ENCODE peak calls at places on chromosomes 6 and 20, in six cellular contexts. One of them, this sample, is unnamed.
A peak's percentile ranks its signal among the peaks of the same experiment; 100 is the strongest.

GRCh38 chr6:43951063-43951755 is 176.0 kb downstream of the MRPL14 start:
- DNase-seq in foreskin fibroblast: peak; percentile 83
- DNase-seq in vagina: peak; percentile 79
- DNase-seq in lower leg skin: peak; percentile 84
- DNase-seq in astrocyte of the spinal cord: no peak
- DNase-seq in kidney epithelial cell: no peak
- DNase-seq in this sample: no peak

GRCh38 chr20:40710608-40711007 is 21.6 kb upstream of the MAFB start:
- DNase-seq in foreskin fibroblast: no peak
- DNase-seq in vagina: no peak
- DNase-seq in lower leg skin: peak; percentile 54
- DNase-seq in astrocyte of the spinal cord: no peak
- DNase-seq in kidney epithelial cell: no peak
- DNase-seq in this sample: no peak

GRCh38 chr6:21594427-21595264 is 1.1 kb downstream of the SOX4 start:
- DNase-seq in foreskin fibroblast: peak; percentile 84
- DNase-seq in vagina: peak; percentile 90
- DNase-seq in lower leg skin: peak; percentile 90
- DNase-seq in astrocyte of the spinal cord: peak; percentile 77
- DNase-seq in kidney epithelial cell: no peak
- DNase-seq in this sample: peak; percentile 9

GRCh38 chr6:163302747-163303146 is 111.8 kb upstream of the QKI start:
- DNase-seq in foreskin fibroblast: no peak
- DNase-seq in vagina: no peak
- DNase-seq in lower leg skin: no peak
- DNase-seq in astrocyte of the spinal cord: no peak
- DNase-seq in kidney epithelial cell: no peak
- DNase-seq in this sample: no peak

GRCh38 chr6:137677714-137678113 is 183.5 kb upstream of the OLIG3 start:
- DNase-seq in foreskin fibroblast: no peak
- DNase-seq in vagina: no peak
- DNase-seq in lower leg skin: no peak
- DNase-seq in astrocyte of the spinal cord: no peak
- DNase-seq in kidney epithelial cell: no peak
- DNase-seq in this sample: no peak

GRCh38 chr20:34522969-34523871 is 7.0 kb downstream of the DYNLRB1 start:
- DNase-seq in foreskin fibroblast: peak; percentile 74
- DNase-seq in vagina: peak; percentile 81
- DNase-seq in lower leg skin: peak; percentile 89
- DNase-seq in astrocyte of the spinal cord: peak; percentile 64
- DNase-seq in kidney epithelial cell: no peak
- DNase-seq in this sample: no peak

GRCh38 chr6:116176596-116176995 is 50.7 kb upstream of the COL10A1 start:
- DNase-seq in foreskin fibroblast: no peak
- DNase-seq in vagina: no peak
- DNase-seq in lower leg skin: no peak
- DNase-seq in astrocyte of the spinal cord: no peak
- DNase-seq in kidney epithelial cell: no peak
- DNase-seq in this sample: no peak

GRCh38 chr6:45965787-45966186 is 49.9 kb downstream of the CLIC5 start:
- DNase-seq in foreskin fibroblast: peak; percentile 18
- DNase-seq in vagina: no peak
- DNase-seq in lower leg skin: no peak
- DNase-seq in astrocyte of the spinal cord: peak; percentile 60
- DNase-seq in kidney epithelial cell: no peak
- DNase-seq in this sample: no peak

GRCh38 chr6:20922743-20923142 is 388.5 kb downstream of the CDKAL1 start:
- DNase-seq in foreskin fibroblast: peak; percentile 8
- DNase-seq in vagina: no peak
- DNase-seq in lower leg skin: no peak
- DNase-seq in astrocyte of the spinal cord: no peak
- DNase-seq in kidney epithelial cell: no peak
- DNase-seq in this sample: no peak

GRCh38 chr6:29757282-29757681 is 34.0 kb downstream of the HLA-F start:
- DNase-seq in foreskin fibroblast: no peak
- DNase-seq in vagina: no peak
- DNase-seq in lower leg skin: no peak
- DNase-seq in astrocyte of the spinal cord: no peak
- DNase-seq in kidney epithelial cell: no peak
- DNase-seq in this sample: no peak

GRCh38 chr20:25247100-25247665 is 702 bp upstream of the PYGB start:
- DNase-seq in foreskin fibroblast: peak; percentile 88
- DNase-seq in vagina: no peak
- DNase-seq in lower leg skin: peak; percentile 93
- DNase-seq in astrocyte of the spinal cord: peak; percentile 74
- DNase-seq in kidney epithelial cell: no peak
- DNase-seq in this sample: no peak

GRCh38 chr6:30847971-30848441 is 36.3 kb upstream of the DDR1 start:
- DNase-seq in foreskin fibroblast: no peak
- DNase-seq in vagina: no peak
- DNase-seq in lower leg skin: peak; percentile 76
- DNase-seq in astrocyte of the spinal cord: no peak
- DNase-seq in kidney epithelial cell: no peak
- DNase-seq in this sample: no peak

GRCh38 chr20:48957053-48957481 is 35.6 kb downstream of the ARFGEF2 start:
- DNase-seq in foreskin fibroblast: peak; percentile 14
- DNase-seq in vagina: no peak
- DNase-seq in lower leg skin: no peak
- DNase-seq in astrocyte of the spinal cord: no peak
- DNase-seq in kidney epithelial cell: no peak
- DNase-seq in this sample: no peak

GRCh38 chr6:134162932-134163331 is 110.5 kb upstream of the SLC2A12 start:
- DNase-seq in foreskin fibroblast: no peak
- DNase-seq in vagina: peak; percentile 70
- DNase-seq in lower leg skin: no peak
- DNase-seq in astrocyte of the spinal cord: no peak
- DNase-seq in kidney epithelial cell: no peak
- DNase-seq in this sample: no peak

GRCh38 chr6:73667798-73668197 is 14.0 kb upstream of the SLC17A5 start:
- DNase-seq in foreskin fibroblast: no peak
- DNase-seq in vagina: no peak
- DNase-seq in lower leg skin: no peak
- DNase-seq in astrocyte of the spinal cord: no peak
- DNase-seq in kidney epithelial cell: no peak
- DNase-seq in this sample: no peak

GRCh38 chr6:43809417-43810305 is 39.6 kb downstream of the VEGFA start:
- DNase-seq in foreskin fibroblast: peak; percentile 73
- DNase-seq in vagina: no peak
- DNase-seq in lower leg skin: no peak
- DNase-seq in astrocyte of the spinal cord: peak; percentile 63
- DNase-seq in kidney epithelial cell: peak; percentile 59
- DNase-seq in this sample: no peak

GRCh38 chr6:170162011-170162770 is 128.7 kb downstream of the DLL1 start:
- DNase-seq in foreskin fibroblast: no peak
- DNase-seq in vagina: no peak
- DNase-seq in lower leg skin: no peak
- DNase-seq in astrocyte of the spinal cord: no peak
- DNase-seq in kidney epithelial cell: no peak
- DNase-seq in this sample: no peak

GRCh38 chr20:9241232-9241692 is 172.4 kb downstream of the PLCB4 start:
- DNase-seq in foreskin fibroblast: peak; percentile 64
- DNase-seq in vagina: no peak
- DNase-seq in lower leg skin: no peak
- DNase-seq in astrocyte of the spinal cord: peak; percentile 90
- DNase-seq in kidney epithelial cell: peak; percentile 63
- DNase-seq in this sample: no peak

GRCh38 chr20:35657271-35657670 is 7.4 kb downstream of the CPNE1 start:
- DNase-seq in foreskin fibroblast: no peak
- DNase-seq in vagina: no peak
- DNase-seq in lower leg skin: no peak
- DNase-seq in astrocyte of the spinal cord: no peak
- DNase-seq in kidney epithelial cell: no peak
- DNase-seq in this sample: no peak

GRCh38 chr6:85428486-85428885 is 21.4 kb upstream of the NT5E start:
- DNase-seq in foreskin fibroblast: peak; percentile 30
- DNase-seq in vagina: no peak
- DNase-seq in lower leg skin: no peak
- DNase-seq in astrocyte of the spinal cord: no peak
- DNase-seq in kidney epithelial cell: no peak
- DNase-seq in this sample: no peak

GRCh38 chr6:94510877-94511276 is 1066.5 kb upstream of the MANEA start:
- DNase-seq in foreskin fibroblast: no peak
- DNase-seq in vagina: no peak
- DNase-seq in lower leg skin: no peak
- DNase-seq in astrocyte of the spinal cord: no peak
- DNase-seq in kidney epithelial cell: no peak
- DNase-seq in this sample: no peak

GRCh38 chr6:63941747-63942470 is 306.3 kb downstream of the PHF3 start:
- DNase-seq in foreskin fibroblast: no peak
- DNase-seq in vagina: no peak
- DNase-seq in lower leg skin: no peak
- DNase-seq in astrocyte of the spinal cord: no peak
- DNase-seq in kidney epithelial cell: no peak
- DNase-seq in this sample: no peak

GRCh38 chr6:30006170-30007131 is 54.6 kb upstream of the POLR1H start:
- DNase-seq in foreskin fibroblast: peak; percentile 36
- DNase-seq in vagina: no peak
- DNase-seq in lower leg skin: peak; percentile 90
- DNase-seq in astrocyte of the spinal cord: no peak
- DNase-seq in kidney epithelial cell: no peak
- DNase-seq in this sample: peak; percentile 9

GRCh38 chr20:63500902-63501817 is 2.3 kb upstream of the EEF1A2 start:
- DNase-seq in foreskin fibroblast: no peak
- DNase-seq in vagina: no peak
- DNase-seq in lower leg skin: no peak
- DNase-seq in astrocyte of the spinal cord: no peak
- DNase-seq in kidney epithelial cell: no peak
- DNase-seq in this sample: no peak

GRCh38 chr20:969868-970267 is 32.2 kb downstream of the RSPO4 start:
- DNase-seq in foreskin fibroblast: no peak
- DNase-seq in vagina: no peak
- DNase-seq in lower leg skin: no peak
- DNase-seq in astrocyte of the spinal cord: no peak
- DNase-seq in kidney epithelial cell: no peak
- DNase-seq in this sample: no peak

GRCh38 chr20:25196701-25197120 is 1.2 kb downstream of the ENTPD6 start:
- DNase-seq in foreskin fibroblast: no peak
- DNase-seq in vagina: no peak
- DNase-seq in lower leg skin: peak; percentile 85
- DNase-seq in astrocyte of the spinal cord: peak; percentile 7
- DNase-seq in kidney epithelial cell: no peak
- DNase-seq in this sample: no peak

DNA sequence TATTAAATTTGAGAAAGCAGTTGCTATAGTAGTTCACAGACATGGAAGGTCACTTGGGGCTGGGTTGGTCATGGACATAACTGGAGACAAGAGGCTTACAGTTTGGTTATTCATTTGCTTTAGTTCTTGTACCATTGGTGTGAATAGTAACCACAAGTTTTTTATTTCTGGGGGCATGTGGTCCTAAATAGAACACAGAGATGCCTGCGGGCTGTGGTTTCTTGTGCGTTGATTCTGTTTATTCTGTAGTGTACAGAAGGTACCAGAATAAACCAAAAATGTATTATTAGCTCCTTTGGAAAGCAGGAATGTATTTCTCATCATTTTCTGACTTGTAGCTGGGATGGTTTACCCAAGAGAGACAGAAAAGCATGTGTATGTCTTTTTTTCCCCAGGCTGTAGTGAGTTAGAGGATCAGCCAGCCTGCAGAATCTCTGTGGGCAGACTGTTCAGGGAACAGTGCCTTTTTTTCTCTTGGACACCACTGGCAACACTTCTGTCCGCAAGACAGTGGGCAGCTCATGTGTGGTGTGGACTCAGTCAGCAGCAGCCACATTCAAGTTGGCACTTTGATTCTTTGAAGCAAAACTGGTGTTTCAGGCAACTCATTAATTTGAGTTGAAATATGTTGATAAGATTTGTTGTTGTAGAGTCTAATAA is 122.1 kb downstream of the LRRC1 start:
- DNase-seq in foreskin fibroblast: no peak
- DNase-seq in vagina: no peak
- DNase-seq in lower leg skin: no peak
- DNase-seq in astrocyte of the spinal cord: no peak
- DNase-seq in kidney epithelial cell: no peak
- DNase-seq in this sample: no peak
- TF ChIP-seq CTCF in foreskin fibroblast: no peak
- TF ChIP-seq CTCF in vagina: no peak
- TF ChIP-seq CTCF in lower leg skin: no peak
- TF ChIP-seq CTCF in astrocyte of the spinal cord: no peak
- TF ChIP-seq CTCF in kidney epithelial cell: no peak
- TF ChIP-seq CTCF in this sample: no peak

GRCh38 chr20:50453533-50453932 is 56.6 kb upstream of the PTPN1 start:
- DNase-seq in foreskin fibroblast: no peak
- DNase-seq in vagina: no peak
- DNase-seq in lower leg skin: no peak
- DNase-seq in astrocyte of the spinal cord: no peak
- DNase-seq in kidney epithelial cell: no peak
- DNase-seq in this sample: no peak

GRCh38 chr20:50459124-50459918 is 50.9 kb upstream of the PTPN1 start:
- DNase-seq in foreskin fibroblast: no peak
- DNase-seq in vagina: no peak
- DNase-seq in lower leg skin: no peak
- DNase-seq in astrocyte of the spinal cord: no peak
- DNase-seq in kidney epithelial cell: no peak
- DNase-seq in this sample: no peak

GRCh38 chr20:50460115-50460607 is 50.0 kb upstream of the PTPN1 start:
- DNase-seq in foreskin fibroblast: no peak
- DNase-seq in vagina: no peak
- DNase-seq in lower leg skin: no peak
- DNase-seq in astrocyte of the spinal cord: no peak
- DNase-seq in kidney epithelial cell: no peak
- DNase-seq in this sample: no peak

GRCh38 chr20:50455656-50456451 is 54.3 kb upstream of the PTPN1 start:
- DNase-seq in foreskin fibroblast: no peak
- DNase-seq in vagina: no peak
- DNase-seq in lower leg skin: no peak
- DNase-seq in astrocyte of the spinal cord: no peak
- DNase-seq in kidney epithelial cell: no peak
- DNase-seq in this sample: no peak

GRCh38 chr20:50456452-50457324 is 53.5 kb upstream of the PTPN1 start:
- DNase-seq in foreskin fibroblast: no peak
- DNase-seq in vagina: no peak
- DNase-seq in lower leg skin: no peak
- DNase-seq in astrocyte of the spinal cord: no peak
- DNase-seq in kidney epithelial cell: no peak
- DNase-seq in this sample: no peak
- TF ChIP-seq CTCF in foreskin fibroblast: no peak
- TF ChIP-seq CTCF in vagina: no peak
- TF ChIP-seq CTCF in lower leg skin: no peak
- TF ChIP-seq CTCF in astrocyte of the spinal cord: peak; percentile 30
- TF ChIP-seq CTCF in kidney epithelial cell: no peak
- TF ChIP-seq CTCF in this sample: no peak

DNA sequence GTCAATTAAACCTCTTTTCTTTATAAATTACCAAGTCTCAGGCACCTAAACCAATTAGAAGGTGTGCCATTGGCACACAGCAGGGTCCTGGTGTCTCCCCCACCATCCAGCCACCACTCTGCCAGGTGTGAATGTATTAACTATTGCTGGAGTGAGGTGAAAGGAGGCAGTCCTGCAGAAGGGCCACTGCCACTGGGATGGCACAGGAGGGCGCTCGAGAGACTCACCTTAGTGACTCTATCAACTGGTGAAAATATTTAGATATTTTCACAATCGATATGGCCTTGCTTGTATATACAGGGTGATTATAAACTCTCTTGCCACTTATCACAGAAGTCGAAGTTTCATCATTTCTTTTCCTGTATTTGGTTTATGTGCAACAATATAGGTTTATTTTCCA is 145.6 kb upstream of the ESR1 start:
- DNase-seq in foreskin fibroblast: no peak
- DNase-seq in vagina: no peak
- DNase-seq in lower leg skin: no peak
- DNase-seq in astrocyte of the spinal cord: no peak
- DNase-seq in kidney epithelial cell: no peak
- DNase-seq in this sample: no peak
- TF ChIP-seq CTCF in foreskin fibroblast: peak; percentile 7
- TF ChIP-seq CTCF in vagina: no peak
- TF ChIP-seq CTCF in lower leg skin: no peak
- TF ChIP-seq CTCF in astrocyte of the spinal cord: peak; percentile 19
- TF ChIP-seq CTCF in kidney epithelial cell: peak; percentile 7
- TF ChIP-seq CTCF in this sample: no peak

GRCh38 chr20:61973515-61974356 is 91.9 kb downstream of the TAF4 start:
- DNase-seq in foreskin fibroblast: no peak
- DNase-seq in vagina: no peak
- DNase-seq in lower leg skin: no peak
- DNase-seq in astrocyte of the spinal cord: no peak
- DNase-seq in kidney epithelial cell: no peak
- DNase-seq in this sample: no peak
- TF ChIP-seq CTCF in foreskin fibroblast: no peak
- TF ChIP-seq CTCF in vagina: no peak
- TF ChIP-seq CTCF in lower leg skin: no peak
- TF ChIP-seq CTCF in astrocyte of the spinal cord: no peak
- TF ChIP-seq CTCF in kidney epithelial cell: no peak
- TF ChIP-seq CTCF in this sample: no peak